ENCODE peak calls at places on chromosomes 4 and X, in six cellular contexts. P is transverse colon, W is islet precursor cell, Z is WERI-Rb-1, N is T47D, K is right lobe of liver. G is an unnamed sample.
A peak's percentile ranks its signal among the peaks of the same experiment; 100 is the strongest.

GRCh38 chr4:176593943-176594342 is 198.8 kb downstream of the VEGFC start:
- DNase-seq in W (no peak), K (no peak), Z (no peak), N (no peak), P (no peak), G (no peak)

GRCh38 chrX:11416600-11416999 is 123.4 kb downstream of the AMELX start:
- DNase-seq in K (no peak), P (no peak), N (no peak), Z (no peak), W (no peak), G (no peak)

GRCh38 chrX:48927125-48927524 is 8.3 kb upstream of the PIM2 start:
- DNase-seq in Z (peak; percentile 17), N (no peak), K (no peak), P (no peak), W (no peak), G (no peak)

GRCh38 chr4:188439641-188440311 is 300.5 kb downstream of the TRIML1 start:
- DNase-seq in W (no peak), N (no peak), P (no peak), Z (no peak), K (no peak), G (no peak)

GRCh38 chr4:20192754-20193521 is 58.8 kb upstream of the SLIT2 start:
- DNase-seq in K (no peak), W (no peak), Z (no peak), P (no peak), N (no peak), G (no peak)

GRCh38 chr4:73137121-73137520 is 67.6 kb upstream of the COX18 start:
- DNase-seq in K (no peak), Z (no peak), P (no peak), W (no peak), N (no peak), G (no peak)

GRCh38 chr4:90174622-90175023 is 47.4 kb downstream of the CCSER1 start:
- DNase-seq in N (no peak), W (peak; percentile 83), P (no peak), Z (no peak), K (no peak), G (no peak)

GRCh38 chr4:73847507-73848182 is 5.5 kb upstream of the PF4V1 start:
- DNase-seq in W (no peak), P (no peak), Z (no peak), N (no peak), K (no peak), G (no peak)

GRCh38 chrX:130330706-130331105 is 9.0 kb upstream of the SLC25A14 start:
- DNase-seq in W (peak; percentile 79), N (peak; percentile 7), Z (peak; percentile 78), K (peak; percentile 64), P (peak; percentile 47), G (peak; percentile 17)

GRCh38 chrX:11438767-11439166 is 145.6 kb downstream of the AMELX start:
- DNase-seq in N (no peak), W (no peak), K (no peak), Z (no peak), P (no peak), G (no peak)

GRCh38 chr4:13548059-13548983 is 4.0 kb upstream of the NKX3-2 start:
- DNase-seq in Z (no peak), K (no peak), N (no peak), W (no peak), P (no peak), G (no peak)

GRCh38 chrX:21132686-21133393 is 241.4 kb upstream of the CNKSR2 start:
- DNase-seq in W (no peak), K (no peak), P (no peak), N (no peak), Z (no peak), G (no peak)

GRCh38 chrX:36431819-36432218 is 512.3 kb downstream of the CFAP47 start:
- DNase-seq in W (no peak), Z (no peak), N (no peak), K (no peak), P (no peak), G (no peak)

GRCh38 chrX:150258463-150259430 is 104.4 kb upstream of the MAMLD1 start:
- DNase-seq in Z (no peak), P (no peak), W (peak; percentile 29), K (no peak), N (no peak), G (no peak)

GRCh38 chr4:110609044-110609750 is 13.7 kb downstream of the PITX2 start:
- DNase-seq in Z (no peak), W (peak; percentile 64), N (no peak), K (no peak), P (no peak), G (no peak)

GRCh38 chr4:64781737-64782326 is 372.6 kb upstream of the TECRL start:
- DNase-seq in W (no peak), P (no peak), Z (no peak), N (no peak), K (no peak), G (no peak)

GRCh38 chr4:112279025-112279881 is 6.5 kb downstream of the TIFA start:
- DNase-seq in K (no peak), W (no peak), N (no peak), P (no peak), Z (no peak), G (no peak)

GRCh38 chr4:119750048-119750447 is 121.4 kb upstream of the PDE5A start:
- DNase-seq in P (no peak), K (no peak), Z (no peak), N (no peak), W (no peak), G (peak; percentile 29)

GRCh38 chr4:25505637-25505991 is 128.6 kb downstream of the ANAPC4 start:
- DNase-seq in W (peak; percentile 42), N (no peak), P (no peak), Z (no peak), K (no peak), G (no peak)

GRCh38 chr4:57303012-57303751 is 193.0 kb upstream of the IGFBP7 start:
- DNase-seq in K (no peak), N (no peak), P (no peak), Z (peak; percentile 35), W (peak; percentile 58), G (no peak)

GRCh38 chrX:110407910-110408545 is 49.4 kb downstream of the RTL9 start:
- DNase-seq in P (peak; percentile 28), W (peak; percentile 77), Z (peak; percentile 53), N (peak; percentile 9), K (no peak), G (no peak)

GRCh38 chr4:56787380-56787779 is 34.1 kb downstream of the SPINK2 start:
- DNase-seq in P (peak; percentile 63), K (peak; percentile 17), Z (peak; percentile 85), W (peak; percentile 65), N (no peak), G (no peak)

GRCh38 chr4:53562409-53562808 is 28.9 kb downstream of the LNX1 start:
- DNase-seq in N (no peak), P (no peak), W (no peak), K (no peak), Z (no peak), G (no peak)

GRCh38 chr4:176792348-176793059 is at the start of gene VEGFC:
- DNase-seq in W (peak; percentile 77), N (peak; percentile 53), P (peak; percentile 24), Z (peak; percentile 76), K (peak; percentile 46), G (no peak)

GRCh38 chrX:71175531-71175930 is 30.9 kb downstream of the NLGN3 start:
- DNase-seq in P (no peak), K (no peak), N (no peak), Z (no peak), W (no peak), G (no peak)

GRCh38 chrX:132267392-132267791 is 48.1 kb upstream of the RAP2C start:
- DNase-seq in K (no peak), Z (no peak), N (no peak), W (no peak), P (no peak), G (no peak)

GRCh38 chr4:152106113-152106763 is 345.4 kb upstream of the GATB start:
- DNase-seq in N (no peak), W (peak; percentile 90), K (peak; percentile 64), Z (no peak), P (peak; percentile 57), G (peak; percentile 91)

GRCh38 chrX:102808336-102808735 is 87.8 kb downstream of the GPRASP3 start:
- DNase-seq in N (no peak), Z (no peak), W (no peak), P (no peak), K (no peak), G (no peak)

GRCh38 chr4:52051615-52052474 is 741 bp downstream of the SPATA18 start:
- DNase-seq in P (peak; percentile 82), N (no peak), W (peak; percentile 98), Z (peak; percentile 92), K (peak; percentile 82), G (no peak)

GRCh38 chrX:153708415-153708814 is 15.8 kb downstream of the BCAP31 start:
- DNase-seq in K (peak; percentile 62), N (no peak), W (peak; percentile 94), P (peak; percentile 81), Z (peak; percentile 93), G (peak; percentile 72)

GRCh38 chr4:156754832-156755570 is 216.6 kb downstream of the PDGFC start:
- DNase-seq in N (no peak), K (no peak), Z (no peak), P (no peak), W (no peak), G (no peak)

GRCh38 chrX:110259065-110259559 is 58.8 kb downstream of the AMMECR1 start:
- DNase-seq in N (no peak), P (no peak), K (no peak), Z (no peak), W (no peak), G (no peak)

GRCh38 chr4:7323872-7324650 is 110.7 kb downstream of the PSAPL1 start:
- DNase-seq in Z (peak; percentile 96), K (no peak), P (no peak), N (no peak), W (no peak), G (no peak)